ENCODE peak calls at places on chromosomes 16 and 17, in ten cellular contexts. G is endodermal cell, Z is mucosa of descending colon, H is uterus, N is aorta, P is psoas muscle, Q is fibroblast of lung, Y is right lobe of liver, O is MM.1S, A is T-helper 17 cell. U is an unnamed sample.

GRCh38 chr16:31350275-31351005 is 4.5 kb upstream of the ITGAX start:
- DNase-seq in Q (no peak), A (no peak), P (no peak), N (no peak), G (no peak), Y (no peak), O (no peak), Z (no peak), H (no peak), U (no peak)

GRCh38 chr16:69724414-69724873 is 1.9 kb downstream of the NQO1 start:
- DNase-seq in Y (no peak), Q (no peak), Z (no peak), H (no peak), N (peak; percentile 9), G (no peak), P (no peak), O (no peak), A (no peak), U (no peak)

GRCh38 chr17:4506180-4506814 is 7.6 kb downstream of the SPNS2 start:
- DNase-seq in Q (no peak), H (no peak), N (no peak), Y (no peak), A (no peak), P (no peak), Z (no peak), O (no peak), G (no peak), U (no peak)

GRCh38 chr16:89471225-89471624 is 19.1 kb downstream of the ANKRD11 start:
- DNase-seq in O (no peak), N (no peak), Z (no peak), Q (peak; percentile 86), H (no peak), A (no peak), G (no peak), P (peak; percentile 15), Y (no peak), U (peak; percentile 60)

GRCh38 chr16:424033-424622 is 1.3 kb upstream of the RAB11FIP3 start:
- DNase-seq in Q (peak; percentile 97), P (peak; percentile 89), H (peak; percentile 80), Z (no peak), N (no peak), A (no peak), O (no peak), Y (no peak), G (no peak), U (peak; percentile 74)

GRCh38 chr17:50147841-50148225 is 2.6 kb downstream of the PPP1R9B start:
- DNase-seq in H (no peak), P (peak; percentile 72), Z (no peak), O (no peak), N (no peak), A (no peak), Q (no peak), G (no peak), Y (peak; percentile 91), U (no peak)

GRCh38 chr17:35540589-35541404 is 3.3 kb upstream of the SLFN12L start:
- DNase-seq in G (no peak), O (peak; percentile 58), Z (peak; percentile 63), A (peak; percentile 14), Q (peak; percentile 15), N (no peak), Y (peak; percentile 65), H (no peak), P (peak; percentile 53), U (no peak)

GRCh38 chr16:89371968-89372634 is 118.3 kb downstream of the ANKRD11 start:
- DNase-seq in H (no peak), N (peak; percentile 68), Y (peak; percentile 44), O (no peak), G (no peak), A (no peak), Q (peak; percentile 55), P (peak; percentile 74), Z (no peak), U (no peak)

GRCh38 chr16:69711115-69711740 is 15.1 kb downstream of the NQO1 start:
- DNase-seq in O (no peak), Z (no peak), Q (peak; percentile 94), A (no peak), H (peak; percentile 55), G (no peak), N (no peak), P (no peak), Y (no peak), U (peak; percentile 56)

DNA sequence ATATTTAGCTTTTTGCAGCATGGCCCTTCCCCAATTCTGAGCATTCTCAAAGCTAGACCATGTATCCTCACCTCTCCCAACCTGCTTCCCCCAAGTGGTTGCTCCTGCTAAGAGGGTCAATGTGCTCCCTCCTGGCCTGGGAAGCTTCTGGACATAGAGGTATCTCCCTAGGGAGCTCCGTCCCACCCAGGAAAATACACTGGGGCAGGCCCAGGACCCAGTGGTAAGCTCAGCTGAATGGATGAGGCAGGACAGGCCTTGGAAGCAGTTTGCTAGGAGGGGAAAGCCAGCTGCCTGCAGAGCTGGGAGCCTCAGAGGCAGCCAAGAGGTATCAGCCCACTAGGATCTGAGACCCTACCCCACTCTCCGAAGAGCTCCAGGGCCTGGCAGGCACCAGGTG is 1721.6 kb downstream of the TP53TG3F start:
- DNase-seq in O (no peak), Z (no peak), P (no peak), G (no peak), A (no peak), Y (no peak), Q (no peak), N (no peak), H (no peak), U (no peak)
- H3K9me3 ChIP-seq in O (no peaks in the 10 kb centered on the region), Z (peaks cover 55% of the 10 kb centered on the region), P (no peaks in the 10 kb centered on the region), G (peaks cover 70% of the 10 kb centered on the region), A (no peaks in the 10 kb centered on the region), Y (no peaks in the 10 kb centered on the region), Q (no peaks in the 10 kb centered on the region), N (no peaks in the 10 kb centered on the region), H (no peaks in the 10 kb centered on the region), U (peaks cover 61% of the 10 kb centered on the region)

GRCh38 chr16:75687361-75687760 is 10.6 kb upstream of the CPHXL2 start:
- DNase-seq in Y (no peak), N (no peak), H (no peak), O (peak; percentile 9), G (no peak), Q (no peak), Z (no peak), A (no peak), P (no peak), U (no peak)
- H3K9me3 ChIP-seq in Y (no peaks in the 10 kb centered on the region), N (no peaks in the 10 kb centered on the region), H (no peaks in the 10 kb centered on the region), O (no peaks in the 10 kb centered on the region), G (peaks cover 66% of the 10 kb centered on the region), Q (no peaks in the 10 kb centered on the region), Z (no peaks in the 10 kb centered on the region), A (no peaks in the 10 kb centered on the region), P (no peaks in the 10 kb centered on the region), U (peaks cover 2% of the 10 kb centered on the region)

GRCh38 chr17:67998466-67998865 is 2.2 kb upstream of the C17orf58 start:
- DNase-seq in N (no peak), Q (no peak), H (no peak), P (no peak), A (no peak), Z (no peak), Y (no peak), O (no peak), G (no peak), U (no peak)
- H3K9me3 ChIP-seq in N (no peaks in the 10 kb centered on the region), Q (no peaks in the 10 kb centered on the region), H (no peaks in the 10 kb centered on the region), P (no peaks in the 10 kb centered on the region), A (no peaks in the 10 kb centered on the region), Z (no peaks in the 10 kb centered on the region), Y (no peaks in the 10 kb centered on the region), O (no peaks in the 10 kb centered on the region), G (no peaks in the 10 kb centered on the region), U (no peaks in the 10 kb centered on the region)

GRCh38 chr17:51439395-51440229 is 179.3 kb downstream of the UTP18 start:
- DNase-seq in Q (no peak), P (no peak), Z (no peak), Y (peak; percentile 83), G (peak; percentile 50), N (no peak), A (no peak), O (no peak), H (no peak), U (no peak)
- H3K9me3 ChIP-seq in Q (no peaks in the 10 kb centered on the region), P (no peaks in the 10 kb centered on the region), Z (no peaks in the 10 kb centered on the region), Y (no peaks in the 10 kb centered on the region), G (no peaks in the 10 kb centered on the region), N (no peaks in the 10 kb centered on the region), A (no peaks in the 10 kb centered on the region), O (no peaks in the 10 kb centered on the region), H (no peaks in the 10 kb centered on the region), U (no peaks in the 10 kb centered on the region)

GRCh38 chr17:27157898-27158297 is 136.0 kb upstream of the WSB1 start:
- DNase-seq in G (no peak), Q (no peak), O (no peak), A (no peak), N (no peak), H (no peak), Y (peak; percentile 27), Z (peak; percentile 8), P (no peak), U (no peak)
- H3K9me3 ChIP-seq in G (peaks cover 72% of the 10 kb centered on the region), Q (no peaks in the 10 kb centered on the region), O (no peaks in the 10 kb centered on the region), A (no peaks in the 10 kb centered on the region), N (no peaks in the 10 kb centered on the region), H (no peaks in the 10 kb centered on the region), Y (no peaks in the 10 kb centered on the region), Z (no peaks in the 10 kb centered on the region), P (peaks cover 9% of the 10 kb centered on the region), U (peaks cover 20% of the 10 kb centered on the region)

GRCh38 chr16:35452471-35452870 is 1993.1 kb downstream of the TP53TG3F start:
- DNase-seq in Y (no peak), Q (no peak), H (no peak), G (no peak), O (no peak), N (no peak), Z (no peak), P (no peak), A (no peak), U (no peak)
- H3K9me3 ChIP-seq in Y (no peaks in the 10 kb centered on the region), Q (peaks cover 3% of the 10 kb centered on the region), H (no peaks in the 10 kb centered on the region), G (peaks cover 97% of the 10 kb centered on the region), O (no peaks in the 10 kb centered on the region), N (peaks cover 2% of the 10 kb centered on the region), Z (peaks cover 84% of the 10 kb centered on the region), P (peaks cover 5% of the 10 kb centered on the region), A (no peaks in the 10 kb centered on the region), U (peaks cover 52% of the 10 kb centered on the region)

GRCh38 chr17:22469101-22469880 is 777.0 kb downstream of the KCNJ18 start:
- DNase-seq in P (no peak), A (no peak), Z (no peak), O (no peak), G (no peak), H (no peak), N (no peak), Y (no peak), Q (no peak), U (no peak)

GRCh38 chr17:22467720-22468119 is 775.4 kb downstream of the KCNJ18 start:
- DNase-seq in O (no peak), G (no peak), Z (no peak), A (no peak), N (no peak), Y (no peak), H (no peak), P (no peak), Q (no peak), U (no peak)

GRCh38 chr17:22469941-22470340 is 777.6 kb downstream of the KCNJ18 start:
- DNase-seq in Q (no peak), G (no peak), H (no peak), Z (no peak), O (no peak), A (no peak), P (no peak), N (no peak), Y (no peak), U (no peak)

GRCh38 chr17:22470411-22471175 is 778.3 kb downstream of the KCNJ18 start:
- DNase-seq in N (no peak), A (no peak), Y (no peak), P (no peak), O (no peak), G (no peak), Q (no peak), Z (no peak), H (no peak), U (no peak)
- H3K9me3 ChIP-seq in N (no peaks in the 10 kb centered on the region), A (no peaks in the 10 kb centered on the region), Y (no peaks in the 10 kb centered on the region), P (no peaks in the 10 kb centered on the region), O (no peaks in the 10 kb centered on the region), G (peaks cover 67% of the 10 kb centered on the region), Q (no peaks in the 10 kb centered on the region), Z (peaks cover 41% of the 10 kb centered on the region), H (no peaks in the 10 kb centered on the region), U (peaks cover 42% of the 10 kb centered on the region)

U was measured in AG04450.